ENCODE peak calls at places on chromosome 3, in seven cellular contexts. One of them, this sample, is unnamed.

GRCh38 chr3:10315771-10316344 is 5.1 kb downstream of the SEC13 start:
- DNase-seq in islet precursor cell: no peak
- DNase-seq in endothelial cell: no peak
- DNase-seq in CD8-positive, alpha-beta T cell: no peak
- DNase-seq in heart right ventricle: no peak
- DNase-seq in coronary artery: no peak
- DNase-seq in kidney epithelial cell: no peak
- DNase-seq in this sample: no peak

GRCh38 chr3:24365168-24365567 is 129.5 kb downstream of the THRB start:
- DNase-seq in kidney epithelial cell: peak
- DNase-seq in endothelial cell: no peak
- DNase-seq in heart right ventricle: no peak
- DNase-seq in CD8-positive, alpha-beta T cell: no peak
- DNase-seq in islet precursor cell: peak
- DNase-seq in coronary artery: no peak
- DNase-seq in this sample: no peak

GRCh38 chr3:133124511-133124910 is 86.3 kb downstream of the TMEM108 start:
- DNase-seq in kidney epithelial cell: no peak
- DNase-seq in endothelial cell: no peak
- DNase-seq in CD8-positive, alpha-beta T cell: no peak
- DNase-seq in heart right ventricle: peak
- DNase-seq in coronary artery: no peak
- DNase-seq in islet precursor cell: peak
- DNase-seq in this sample: no peak

GRCh38 chr3:24359645-24360462 is 134.8 kb downstream of the THRB start:
- DNase-seq in kidney epithelial cell: no peak
- DNase-seq in endothelial cell: no peak
- DNase-seq in heart right ventricle: no peak
- DNase-seq in islet precursor cell: no peak
- DNase-seq in CD8-positive, alpha-beta T cell: no peak
- DNase-seq in coronary artery: no peak
- DNase-seq in this sample: no peak

GRCh38 chr3:127951276-127951675 is 36.2 kb downstream of the KBTBD12 start:
- DNase-seq in heart right ventricle: no peak
- DNase-seq in kidney epithelial cell: peak
- DNase-seq in coronary artery: no peak
- DNase-seq in endothelial cell: no peak
- DNase-seq in islet precursor cell: no peak
- DNase-seq in CD8-positive, alpha-beta T cell: no peak
- DNase-seq in this sample: no peak

GRCh38 chr3:178325330-178325729 is 210.9 kb upstream of the KCNMB2 start:
- DNase-seq in endothelial cell: no peak
- DNase-seq in kidney epithelial cell: no peak
- DNase-seq in heart right ventricle: no peak
- DNase-seq in coronary artery: no peak
- DNase-seq in CD8-positive, alpha-beta T cell: no peak
- DNase-seq in islet precursor cell: no peak
- DNase-seq in this sample: no peak

GRCh38 chr3:167653750-167654149 is at the start of gene WDR49:
- DNase-seq in coronary artery: no peak
- DNase-seq in CD8-positive, alpha-beta T cell: no peak
- DNase-seq in kidney epithelial cell: no peak
- DNase-seq in endothelial cell: no peak
- DNase-seq in islet precursor cell: no peak
- DNase-seq in heart right ventricle: no peak
- DNase-seq in this sample: no peak

GRCh38 chr3:46706771-46707582 is 5.8 kb downstream of the TMIE start:
- DNase-seq in endothelial cell: no peak
- DNase-seq in coronary artery: peak
- DNase-seq in islet precursor cell: peak
- DNase-seq in heart right ventricle: no peak
- DNase-seq in CD8-positive, alpha-beta T cell: no peak
- DNase-seq in kidney epithelial cell: no peak
- DNase-seq in this sample: no peak

GRCh38 chr3:184335661-184336483 is 1.5 kb upstream of the FAM131A start:
- DNase-seq in heart right ventricle: peak
- DNase-seq in kidney epithelial cell: no peak
- DNase-seq in islet precursor cell: peak
- DNase-seq in CD8-positive, alpha-beta T cell: peak
- DNase-seq in endothelial cell: peak
- DNase-seq in coronary artery: peak
- DNase-seq in this sample: no peak

GRCh38 chr3:196255776-196256175 is 31.8 kb downstream of the PCYT1A start:
- DNase-seq in heart right ventricle: no peak
- DNase-seq in coronary artery: no peak
- DNase-seq in islet precursor cell: no peak
- DNase-seq in kidney epithelial cell: no peak
- DNase-seq in endothelial cell: no peak
- DNase-seq in CD8-positive, alpha-beta T cell: no peak
- DNase-seq in this sample: no peak

GRCh38 chr3:21330293-21330692 is 420.7 kb downstream of the ZNF385D start:
- DNase-seq in endothelial cell: no peak
- DNase-seq in CD8-positive, alpha-beta T cell: no peak
- DNase-seq in heart right ventricle: no peak
- DNase-seq in kidney epithelial cell: no peak
- DNase-seq in coronary artery: no peak
- DNase-seq in islet precursor cell: no peak
- DNase-seq in this sample: no peak